ENCODE peak calls at places on chromosomes 5 and 9, in seven cellular contexts. One of them, this sample, is unnamed.
A peak's percentile ranks its signal among the peaks of the same experiment; 100 is the strongest.

GRCh38 chr5:100644206-100644605 is 109.0 kb downstream of the FAM174A start:
- DNase-seq in GM20000: no peak
- DNase-seq in left ventricle myocardium superior: no peak
- DNase-seq in Peyer's patch: no peak
- DNase-seq in activated naive CD4-positive, alpha-beta T cell treated with Interleukin-2 at 50 U/mL for 16 hours: no peak
- DNase-seq in ACHN: no peak
- DNase-seq in kidney epithelial cell: peak; percentile 65
- DNase-seq in this sample: no peak

GRCh38 chr5:173327084-173327947 is 898 bp downstream of the STC2 start:
- DNase-seq in GM20000: peak; percentile 55
- DNase-seq in left ventricle myocardium superior: peak; percentile 43
- DNase-seq in Peyer's patch: no peak
- DNase-seq in activated naive CD4-positive, alpha-beta T cell treated with Interleukin-2 at 50 U/mL for 16 hours: no peak
- DNase-seq in ACHN: peak; percentile 31
- DNase-seq in kidney epithelial cell: no peak
- DNase-seq in this sample: no peak

GRCh38 chr9:130765135-130766030 is 69.7 kb upstream of the ABL1 start:
- DNase-seq in GM20000: peak; percentile 50
- DNase-seq in left ventricle myocardium superior: no peak
- DNase-seq in Peyer's patch: no peak
- DNase-seq in activated naive CD4-positive, alpha-beta T cell treated with Interleukin-2 at 50 U/mL for 16 hours: no peak
- DNase-seq in ACHN: no peak
- DNase-seq in kidney epithelial cell: no peak
- DNase-seq in this sample: no peak

GRCh38 chr9:2012347-2012746 is 2.8 kb upstream of the SMARCA2 start:
- DNase-seq in GM20000: peak; percentile 55
- DNase-seq in left ventricle myocardium superior: no peak
- DNase-seq in Peyer's patch: no peak
- DNase-seq in activated naive CD4-positive, alpha-beta T cell treated with Interleukin-2 at 50 U/mL for 16 hours: peak; percentile 19
- DNase-seq in ACHN: no peak
- DNase-seq in kidney epithelial cell: no peak
- DNase-seq in this sample: no peak

GRCh38 chr5:176985516-176985915 is 21.1 kb downstream of the UIMC1 start:
- DNase-seq in GM20000: no peak
- DNase-seq in left ventricle myocardium superior: no peak
- DNase-seq in Peyer's patch: peak; percentile 81
- DNase-seq in activated naive CD4-positive, alpha-beta T cell treated with Interleukin-2 at 50 U/mL for 16 hours: peak; percentile 18
- DNase-seq in ACHN: no peak
- DNase-seq in kidney epithelial cell: no peak
- DNase-seq in this sample: no peak

GRCh38 chr5:115503420-115503819 is 41.2 kb downstream of the FEM1C start:
- DNase-seq in GM20000: no peak
- DNase-seq in left ventricle myocardium superior: no peak
- DNase-seq in Peyer's patch: no peak
- DNase-seq in activated naive CD4-positive, alpha-beta T cell treated with Interleukin-2 at 50 U/mL for 16 hours: no peak
- DNase-seq in ACHN: no peak
- DNase-seq in kidney epithelial cell: no peak
- DNase-seq in this sample: no peak

GRCh38 chr5:14265574-14265973 is 122.4 kb downstream of the TRIO start:
- DNase-seq in GM20000: no peak
- DNase-seq in left ventricle myocardium superior: no peak
- DNase-seq in Peyer's patch: no peak
- DNase-seq in activated naive CD4-positive, alpha-beta T cell treated with Interleukin-2 at 50 U/mL for 16 hours: no peak
- DNase-seq in ACHN: peak; percentile 96
- DNase-seq in kidney epithelial cell: peak; percentile 83
- DNase-seq in this sample: no peak

GRCh38 chr9:35712762-35713400 is 19.1 kb downstream of the TLN1 start:
- DNase-seq in GM20000: no peak
- DNase-seq in left ventricle myocardium superior: no peak
- DNase-seq in Peyer's patch: no peak
- DNase-seq in activated naive CD4-positive, alpha-beta T cell treated with Interleukin-2 at 50 U/mL for 16 hours: no peak
- DNase-seq in ACHN: no peak
- DNase-seq in kidney epithelial cell: no peak
- DNase-seq in this sample: no peak

GRCh38 chr9:36840895-36841536 is 193.1 kb downstream of the PAX5 start:
- DNase-seq in GM20000: no peak
- DNase-seq in left ventricle myocardium superior: no peak
- DNase-seq in Peyer's patch: no peak
- DNase-seq in activated naive CD4-positive, alpha-beta T cell treated with Interleukin-2 at 50 U/mL for 16 hours: no peak
- DNase-seq in ACHN: no peak
- DNase-seq in kidney epithelial cell: no peak
- DNase-seq in this sample: no peak

GRCh38 chr5:179762781-179763176 is 30.2 kb downstream of the MAML1 start:
- DNase-seq in GM20000: no peak
- DNase-seq in left ventricle myocardium superior: no peak
- DNase-seq in Peyer's patch: no peak
- DNase-seq in activated naive CD4-positive, alpha-beta T cell treated with Interleukin-2 at 50 U/mL for 16 hours: no peak
- DNase-seq in ACHN: no peak
- DNase-seq in kidney epithelial cell: no peak
- DNase-seq in this sample: no peak

GRCh38 chr9:83936523-83936922 is 15.3 kb upstream of the KIF27 start:
- DNase-seq in GM20000: no peak
- DNase-seq in left ventricle myocardium superior: no peak
- DNase-seq in Peyer's patch: no peak
- DNase-seq in activated naive CD4-positive, alpha-beta T cell treated with Interleukin-2 at 50 U/mL for 16 hours: no peak
- DNase-seq in ACHN: no peak
- DNase-seq in kidney epithelial cell: no peak
- DNase-seq in this sample: no peak

GRCh38 chr5:15611008-15611407 is 111.0 kb downstream of the FBXL7 start:
- DNase-seq in GM20000: no peak
- DNase-seq in left ventricle myocardium superior: no peak
- DNase-seq in Peyer's patch: no peak
- DNase-seq in activated naive CD4-positive, alpha-beta T cell treated with Interleukin-2 at 50 U/mL for 16 hours: no peak
- DNase-seq in ACHN: no peak
- DNase-seq in kidney epithelial cell: no peak
- DNase-seq in this sample: no peak

GRCh38 chr5:79133121-79133656 is 21.6 kb downstream of the BHMT start:
- DNase-seq in GM20000: peak; percentile 32
- DNase-seq in left ventricle myocardium superior: no peak
- DNase-seq in Peyer's patch: no peak
- DNase-seq in activated naive CD4-positive, alpha-beta T cell treated with Interleukin-2 at 50 U/mL for 16 hours: no peak
- DNase-seq in ACHN: peak; percentile 64
- DNase-seq in kidney epithelial cell: peak; percentile 14
- DNase-seq in this sample: peak; percentile 52

GRCh38 chr5:80912479-80912878 is 47.7 kb upstream of the RASGRF2 start:
- DNase-seq in GM20000: no peak
- DNase-seq in left ventricle myocardium superior: no peak
- DNase-seq in Peyer's patch: no peak
- DNase-seq in activated naive CD4-positive, alpha-beta T cell treated with Interleukin-2 at 50 U/mL for 16 hours: no peak
- DNase-seq in ACHN: no peak
- DNase-seq in kidney epithelial cell: no peak
- DNase-seq in this sample: no peak

GRCh38 chr5:178415353-178415752 is 174.8 kb downstream of the COL23A1 start:
- DNase-seq in GM20000: no peak
- DNase-seq in left ventricle myocardium superior: no peak
- DNase-seq in Peyer's patch: no peak
- DNase-seq in activated naive CD4-positive, alpha-beta T cell treated with Interleukin-2 at 50 U/mL for 16 hours: no peak
- DNase-seq in ACHN: no peak
- DNase-seq in kidney epithelial cell: no peak
- DNase-seq in this sample: no peak

GRCh38 chr9:20305457-20305856 is 316.8 kb downstream of the MLLT3 start:
- DNase-seq in GM20000: no peak
- DNase-seq in left ventricle myocardium superior: no peak
- DNase-seq in Peyer's patch: no peak
- DNase-seq in activated naive CD4-positive, alpha-beta T cell treated with Interleukin-2 at 50 U/mL for 16 hours: no peak
- DNase-seq in ACHN: no peak
- DNase-seq in kidney epithelial cell: no peak
- DNase-seq in this sample: no peak

GRCh38 chr5:172171118-172171775 is 16.8 kb downstream of the STK10 start:
- DNase-seq in GM20000: no peak
- DNase-seq in left ventricle myocardium superior: no peak
- DNase-seq in Peyer's patch: no peak
- DNase-seq in activated naive CD4-positive, alpha-beta T cell treated with Interleukin-2 at 50 U/mL for 16 hours: no peak
- DNase-seq in ACHN: no peak
- DNase-seq in kidney epithelial cell: no peak
- DNase-seq in this sample: no peak

GRCh38 chr5:69225859-69226258 is 8.8 kb upstream of the CDK7 start:
- DNase-seq in GM20000: no peak
- DNase-seq in left ventricle myocardium superior: no peak
- DNase-seq in Peyer's patch: no peak
- DNase-seq in activated naive CD4-positive, alpha-beta T cell treated with Interleukin-2 at 50 U/mL for 16 hours: no peak
- DNase-seq in ACHN: no peak
- DNase-seq in kidney epithelial cell: no peak
- DNase-seq in this sample: no peak

GRCh38 chr9:116951588-116952433 is 264.7 kb downstream of the TRIM32 start:
- DNase-seq in GM20000: peak; percentile 42
- DNase-seq in left ventricle myocardium superior: no peak
- DNase-seq in Peyer's patch: no peak
- DNase-seq in activated naive CD4-positive, alpha-beta T cell treated with Interleukin-2 at 50 U/mL for 16 hours: no peak
- DNase-seq in ACHN: peak; percentile 73
- DNase-seq in kidney epithelial cell: peak; percentile 51
- DNase-seq in this sample: no peak

GRCh38 chr5:114192108-114192507 is 169.8 kb upstream of the KCNN2 start:
- DNase-seq in GM20000: no peak
- DNase-seq in left ventricle myocardium superior: no peak
- DNase-seq in Peyer's patch: no peak
- DNase-seq in activated naive CD4-positive, alpha-beta T cell treated with Interleukin-2 at 50 U/mL for 16 hours: no peak
- DNase-seq in ACHN: no peak
- DNase-seq in kidney epithelial cell: peak; percentile 7
- DNase-seq in this sample: no peak

GRCh38 chr5:407051-407450 is 35.9 kb upstream of the EXOC3 start:
- DNase-seq in GM20000: no peak
- DNase-seq in left ventricle myocardium superior: no peak
- DNase-seq in Peyer's patch: no peak
- DNase-seq in activated naive CD4-positive, alpha-beta T cell treated with Interleukin-2 at 50 U/mL for 16 hours: no peak
- DNase-seq in ACHN: no peak
- DNase-seq in kidney epithelial cell: no peak
- DNase-seq in this sample: no peak

GRCh38 chr5:16418471-16418922 is 47.1 kb downstream of the ZNF622 start:
- DNase-seq in GM20000: no peak
- DNase-seq in left ventricle myocardium superior: peak; percentile 58
- DNase-seq in Peyer's patch: no peak
- DNase-seq in activated naive CD4-positive, alpha-beta T cell treated with Interleukin-2 at 50 U/mL for 16 hours: no peak
- DNase-seq in ACHN: no peak
- DNase-seq in kidney epithelial cell: no peak
- DNase-seq in this sample: no peak

GRCh38 chr9:36892279-36892678 is 141.8 kb downstream of the PAX5 start:
- DNase-seq in GM20000: no peak
- DNase-seq in left ventricle myocardium superior: no peak
- DNase-seq in Peyer's patch: peak; percentile 31
- DNase-seq in activated naive CD4-positive, alpha-beta T cell treated with Interleukin-2 at 50 U/mL for 16 hours: no peak
- DNase-seq in ACHN: no peak
- DNase-seq in kidney epithelial cell: no peak
- DNase-seq in this sample: no peak

GRCh38 chr5:149108651-149109280 is 32.5 kb upstream of the ABLIM3 start:
- DNase-seq in GM20000: no peak
- DNase-seq in left ventricle myocardium superior: no peak
- DNase-seq in Peyer's patch: no peak
- DNase-seq in activated naive CD4-positive, alpha-beta T cell treated with Interleukin-2 at 50 U/mL for 16 hours: no peak
- DNase-seq in ACHN: no peak
- DNase-seq in kidney epithelial cell: no peak
- DNase-seq in this sample: no peak

GRCh38 chr9:2047144-2047671 is 32.1 kb downstream of the SMARCA2 start:
- DNase-seq in GM20000: no peak
- DNase-seq in left ventricle myocardium superior: no peak
- DNase-seq in Peyer's patch: no peak
- DNase-seq in activated naive CD4-positive, alpha-beta T cell treated with Interleukin-2 at 50 U/mL for 16 hours: no peak
- DNase-seq in ACHN: no peak
- DNase-seq in kidney epithelial cell: no peak
- DNase-seq in this sample: no peak

GRCh38 chr5:132471006-132471907 is 19.3 kb downstream of the IRF1 start:
- DNase-seq in GM20000: no peak
- DNase-seq in left ventricle myocardium superior: no peak
- DNase-seq in Peyer's patch: peak; percentile 66
- DNase-seq in activated naive CD4-positive, alpha-beta T cell treated with Interleukin-2 at 50 U/mL for 16 hours: no peak
- DNase-seq in ACHN: peak; percentile 36
- DNase-seq in kidney epithelial cell: no peak
- DNase-seq in this sample: peak; percentile 57

GRCh38 chr5:173010547-173011464 is 27.2 kb downstream of the ATP6V0E1 start:
- DNase-seq in GM20000: no peak
- DNase-seq in left ventricle myocardium superior: peak; percentile 74
- DNase-seq in Peyer's patch: peak; percentile 57
- DNase-seq in activated naive CD4-positive, alpha-beta T cell treated with Interleukin-2 at 50 U/mL for 16 hours: no peak
- DNase-seq in ACHN: no peak
- DNase-seq in kidney epithelial cell: no peak
- DNase-seq in this sample: no peak

GRCh38 chr9:104093162-104093561 is 947 bp upstream of the SMC2 start:
- DNase-seq in GM20000: no peak
- DNase-seq in left ventricle myocardium superior: no peak
- DNase-seq in Peyer's patch: no peak
- DNase-seq in activated naive CD4-positive, alpha-beta T cell treated with Interleukin-2 at 50 U/mL for 16 hours: no peak
- DNase-seq in ACHN: peak; percentile 14
- DNase-seq in kidney epithelial cell: no peak
- DNase-seq in this sample: no peak

This sample was measured in NCI-H774.